ENCODE peak calls at places on chromosomes 7 and 10, in seven cellular contexts. Y is sigmoid colon; X is GM23338; K is CD4-positive, alpha-beta T cell; N is A549; A is IMR-90; B is astrocyte of the spinal cord. L is an unnamed sample.

GRCh38 chr7:135959655-135960363 is 17.4 kb downstream of the MTPN start:
- DNase-seq in N (no peak), Y (no peak), K (no peak), A (no peak), B (no peak), X (no peak), L (no peak)

GRCh38 chr10:9294865-9295264 is 1240.4 kb downstream of the GATA3 start:
- DNase-seq in X (no peak), N (no peak), Y (no peak), A (no peak), B (no peak), K (no peak), L (no peak)

GRCh38 chr7:104767826-104768536 is 246.0 kb upstream of the KMT2E start:
- DNase-seq in N (no peak), Y (no peak), K (no peak), B (no peak), X (peak; percentile 50), A (no peak), L (no peak)

GRCh38 chr10:6314620-6315205 is 112.0 kb downstream of the PFKFB3 start:
- DNase-seq in N (peak; percentile 36), B (no peak), A (no peak), Y (no peak), K (no peak), X (no peak), L (no peak)

GRCh38 chr10:119395287-119396007 is 147.1 kb downstream of the RGS10 start:
- DNase-seq in N (no peak), Y (peak; percentile 75), A (peak; percentile 33), K (no peak), X (peak; percentile 39), B (peak; percentile 44), L (peak; percentile 32)

GRCh38 chr7:5429857-5430611 is 6.4 kb upstream of the TNRC18 start:
- DNase-seq in B (no peak), A (peak; percentile 30), X (peak; percentile 63), K (no peak), Y (peak; percentile 84), N (no peak), L (no peak)

GRCh38 chr10:33073641-33074410 is 115.8 kb upstream of the ITGB1 start:
- DNase-seq in B (no peak), N (no peak), K (no peak), Y (no peak), X (peak; percentile 32), A (no peak), L (no peak)

GRCh38 chr7:120951309-120951706 is 731 bp downstream of the ING3 start:
- DNase-seq in N (no peak), X (no peak), B (no peak), Y (no peak), K (no peak), A (no peak), L (no peak)

GRCh38 chr7:252981-253380 is 37.0 kb upstream of the FOXL3 start:
- DNase-seq in Y (no peak), N (no peak), X (no peak), B (no peak), K (no peak), A (no peak), L (no peak)

GRCh38 chr10:5512331-5512730 is 12.4 kb upstream of the CALML3 start:
- DNase-seq in Y (peak; percentile 29), B (no peak), X (no peak), A (no peak), N (no peak), K (no peak), L (no peak)

GRCh38 chr10:124715479-124715878 is 28.7 kb downstream of the FAM53B start:
- DNase-seq in X (no peak), N (no peak), Y (no peak), A (no peak), B (no peak), K (no peak), L (no peak)

DNA sequence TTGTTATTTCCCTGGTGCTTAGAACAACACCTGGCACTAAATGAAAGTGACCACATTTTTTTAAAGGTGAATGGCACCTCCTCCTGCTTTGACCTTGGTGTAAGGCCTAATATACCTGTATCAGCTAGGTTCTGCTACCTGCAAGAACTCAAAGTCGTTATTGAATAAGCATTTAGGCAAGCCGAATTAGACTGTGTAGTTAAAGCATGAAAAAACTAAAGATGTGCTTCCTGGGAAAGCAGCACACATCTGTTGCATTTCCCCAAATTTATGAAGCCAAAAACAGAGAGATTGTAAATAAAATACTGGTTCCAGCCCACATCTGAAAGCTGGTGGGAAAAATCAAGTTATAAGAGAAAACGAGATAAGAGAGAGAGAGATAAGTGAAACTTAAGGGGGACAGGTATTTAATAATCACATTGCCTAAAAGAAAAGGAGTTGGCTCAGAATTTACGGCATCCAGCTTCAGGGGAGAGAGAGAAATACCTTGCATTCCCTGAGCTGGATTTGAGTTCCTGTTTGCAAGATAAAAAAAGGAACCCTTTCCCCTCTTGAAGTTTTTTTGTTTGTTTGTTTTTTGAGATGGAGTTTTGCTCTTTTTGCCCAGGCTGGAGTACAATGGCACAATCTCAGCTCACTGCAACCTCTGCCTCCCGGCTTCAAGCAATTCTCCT is 1.8 kb upstream of the XPNPEP1 start:
- DNase-seq in X (peak; percentile 75), K (no peak), B (no peak), A (no peak), N (no peak), Y (no peak), L (no peak)
- TF ChIP-seq CTCF in X (no peak), K (no peak), B (no peak), A (no peak), N (no peak), Y (no peak), L (no peak)

GRCh38 chr10:129694633-129695356 is 227.8 kb downstream of the MGMT start:
- DNase-seq in K (no peak), B (no peak), N (no peak), X (no peak), Y (peak; percentile 86), A (no peak), L (no peak)
- TF ChIP-seq CTCF in K (no peak), B (no peak), N (no peak), X (no peak), Y (no peak), A (no peak), L (no peak)

DNA sequence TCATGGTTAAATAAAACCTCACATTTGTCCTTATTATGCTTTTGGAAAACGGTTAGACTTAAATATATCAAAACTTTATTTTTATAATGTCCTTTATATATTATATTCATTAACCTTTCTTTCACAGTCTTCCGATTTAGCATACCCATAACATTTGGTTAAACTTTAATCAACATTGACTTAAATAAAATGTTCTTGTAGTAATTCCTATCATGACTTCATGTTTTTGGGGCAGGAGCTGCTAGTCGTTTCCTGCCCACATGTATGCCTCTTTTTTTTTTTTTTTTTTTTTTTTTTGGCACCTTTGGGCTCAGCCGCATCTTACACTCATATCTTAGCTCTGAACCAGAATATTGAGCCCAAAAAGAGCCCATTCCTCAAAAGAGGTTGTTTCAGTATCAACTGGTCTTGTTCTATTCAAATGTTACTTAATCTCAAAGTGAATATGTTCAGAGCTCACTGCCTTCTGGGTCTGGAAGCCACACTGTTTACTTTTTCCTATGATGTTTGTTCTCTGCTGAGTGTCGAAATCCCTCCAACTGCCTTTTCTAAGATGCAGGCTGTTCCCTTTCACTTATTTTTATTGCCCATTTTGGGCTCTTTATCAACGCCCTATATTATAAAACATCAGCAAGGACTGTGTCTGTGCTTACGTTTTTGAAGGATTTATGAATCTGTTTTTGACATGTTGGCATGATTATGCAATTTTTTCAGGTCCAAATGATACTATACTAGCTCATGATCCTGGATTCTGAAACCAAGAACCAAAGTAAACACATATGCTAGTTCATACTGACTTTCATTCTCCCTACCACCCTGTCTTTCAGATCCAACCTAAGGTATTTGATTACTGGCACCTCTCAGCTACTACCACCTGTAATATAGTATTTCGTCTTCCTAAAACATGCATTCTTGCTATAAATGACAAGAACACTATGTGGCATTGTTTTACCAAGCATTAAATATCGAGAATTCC is 914.4 kb downstream of the PCDH15 start:
- DNase-seq in X (no peak), A (no peak), Y (no peak), B (no peak), N (no peak), K (no peak), L (no peak)
- TF ChIP-seq CTCF in X (no peak), A (no peak), Y (no peak), B (no peak), N (no peak), K (no peak), L (no peak)

GRCh38 chr7:126398285-126398684 is 854.5 kb downstream of the GRM8 start:
- DNase-seq in K (no peak), Y (no peak), X (no peak), B (no peak), N (no peak), A (no peak), L (no peak)

GRCh38 chr7:126401918-126402317 is 850.8 kb downstream of the GRM8 start:
- DNase-seq in X (no peak), Y (no peak), B (no peak), K (no peak), N (no peak), A (no peak), L (no peak)

GRCh38 chr7:126394406-126394805 is 858.3 kb downstream of the GRM8 start:
- DNase-seq in B (no peak), A (no peak), N (no peak), Y (no peak), K (no peak), X (peak; percentile 11), L (no peak)

GRCh38 chr7:126403040-126403439 is 849.7 kb downstream of the GRM8 start:
- DNase-seq in Y (no peak), A (no peak), B (no peak), N (no peak), K (no peak), X (no peak), L (no peak)

GRCh38 chr7:126398851-126399529 is 853.8 kb downstream of the GRM8 start:
- DNase-seq in A (no peak), B (no peak), X (no peak), Y (no peak), N (no peak), K (no peak), L (no peak)
- TF ChIP-seq CTCF in A (no peak), B (no peak), X (no peak), Y (no peak), N (no peak), K (no peak), L (no peak)

GRCh38 chr10:89853796-89854195 is 152.4 kb downstream of the KIF20B start:
- DNase-seq in N (no peak), X (peak; percentile 87), B (no peak), K (no peak), Y (no peak), A (no peak), L (no peak)

GRCh38 chr10:89857399-89857798 is 156.0 kb downstream of the KIF20B start:
- DNase-seq in B (no peak), X (no peak), A (peak; percentile 52), Y (no peak), N (no peak), K (no peak), L (no peak)

DNA sequence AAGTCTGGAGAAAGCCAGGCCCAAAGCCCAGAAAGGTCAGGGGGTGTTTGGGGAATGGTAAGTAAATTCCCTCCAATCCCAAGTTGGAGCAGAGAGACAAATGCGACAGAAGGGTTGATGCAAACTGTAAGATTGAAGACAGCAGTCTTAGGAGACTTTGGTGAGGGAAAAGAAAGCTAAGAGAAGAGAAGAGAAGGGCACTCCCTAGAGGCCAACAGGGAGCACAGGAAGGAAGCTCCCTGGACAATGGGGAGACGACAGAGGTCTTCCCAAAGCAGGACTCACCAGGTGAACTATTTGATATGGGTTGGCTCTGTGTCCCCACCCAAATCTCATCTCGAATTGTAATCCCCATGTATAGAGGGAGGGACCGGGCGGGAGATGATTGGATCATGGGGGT is 151.5 kb downstream of the KIF20B start:
- DNase-seq in K (no peak), N (no peak), A (no peak), Y (no peak), X (peak; percentile 19), B (no peak), L (no peak)
- TF ChIP-seq CTCF in K (no peak), N (no peak), A (no peak), Y (no peak), X (peak; percentile 46), B (no peak), L (no peak)